ENCODE peak calls at places on chromosomes 4 and X, in eight cellular contexts. B is frontal cortex; S is activated T-cell treated with anti-CD3 and anti-CD28 coated beads for 24 hours; P is hepatic stellate cell; O is NCI-H2227 treated with DMSO at 0.1 percent for 48 hours; Y is globus pallidus; C is RWPE1; I is stimulated activated CD4-positive, alpha-beta T cell treated with anti-CD3 and anti-CD28 coated beads, Interleukin-1b, Interleukin-23, amount 100 ng/mL, for 48 hours. G is an unnamed sample.
A peak's percentile ranks its signal among the peaks of the same experiment; 100 is the strongest.

GRCh38 chr4:154741877-154742851 is 1.6 kb upstream of the LRAT start:
- DNase-seq in P (no peak), C (no peak), B (no peak), O (no peak), I (no peak), Y (peak; percentile 18), S (no peak), G (no peak)

GRCh38 chr4:159141193-159141592 is 38.3 kb downstream of the RAPGEF2 start:
- DNase-seq in S (no peak), O (no peak), Y (no peak), P (peak; percentile 34), B (no peak), I (no peak), C (no peak), G (no peak)

GRCh38 chr4:129113919-129114318 is 18.0 kb downstream of the C4orf33 start:
- DNase-seq in P (no peak), B (no peak), I (no peak), S (no peak), C (no peak), O (no peak), Y (no peak), G (no peak)

GRCh38 chr4:98682719-98683118 is 24.3 kb upstream of the TSPAN5 start:
- DNase-seq in B (no peak), Y (no peak), C (no peak), S (no peak), P (peak; percentile 8), I (no peak), O (no peak), G (no peak)

GRCh38 chr4:158094413-158095110 is 78.3 kb downstream of the GASK1B start:
- DNase-seq in C (peak; percentile 61), O (no peak), I (no peak), Y (no peak), P (no peak), S (no peak), B (no peak), G (no peak)

GRCh38 chr4:148216866-148217814 is 225.1 kb downstream of the NR3C2 start:
- DNase-seq in B (no peak), C (no peak), O (no peak), P (no peak), Y (no peak), S (peak; percentile 2), I (no peak), G (no peak)

GRCh38 chr4:1735215-1735614 is 13.9 kb downstream of the TACC3 start:
- DNase-seq in C (no peak), I (no peak), Y (no peak), B (no peak), P (no peak), S (no peak), O (no peak), G (no peak)

GRCh38 chrX:153502796-153503195 is 8.0 kb downstream of the BGN start:
- DNase-seq in S (no peak), I (no peak), Y (no peak), O (no peak), C (no peak), B (no peak), P (no peak), G (no peak)

GRCh38 chr4:2296621-2297601 is 35.0 kb upstream of the MXD4 start:
- DNase-seq in O (no peak), S (no peak), Y (no peak), C (no peak), B (no peak), P (no peak), I (no peak), G (no peak)

GRCh38 chr4:1168291-1169031 is 3.9 kb downstream of the SPON2 start:
- DNase-seq in C (no peak), P (no peak), O (no peak), S (no peak), Y (no peak), B (no peak), I (no peak), G (no peak)

GRCh38 chrX:78708171-78708570 is 39.3 kb upstream of the LPAR4 start:
- DNase-seq in S (no peak), O (no peak), Y (no peak), B (no peak), P (no peak), I (peak; percentile 1), C (no peak), G (no peak)

GRCh38 chr4:41141910-41142309 is 72.4 kb downstream of the APBB2 start:
- DNase-seq in P (peak; percentile 32), S (no peak), C (no peak), I (no peak), B (no peak), Y (no peak), O (no peak), G (no peak)

G was measured in CD8-positive, alpha-beta memory T cell.